ENCODE peak calls at places on chromosomes 12 and 14, in eight cellular contexts. S is lower leg skin, U is ascending aorta, B is BE2C, H is dorsolateral prefrontal cortex, I is astrocyte, X is A549, A is prostate gland. P is an unnamed sample.

GRCh38 chr12:5718073-5718472 is 227.0 kb downstream of the ANO2 start:
- DNase-seq in U (no peak), S (no peak), B (no peak), I (no peak), H (no peak), X (no peak), A (no peak), P (no peak)

GRCh38 chr12:97837401-97837800 is 374.8 kb downstream of the RMST start:
- DNase-seq in U (peak; percentile 64), H (no peak), S (no peak), B (no peak), X (no peak), A (peak; percentile 54), I (peak; percentile 56), P (no peak)

GRCh38 chr12:121575952-121576615 is 4.7 kb downstream of the KDM2B start:
- DNase-seq in I (no peak), X (no peak), S (no peak), H (no peak), A (no peak), U (no peak), B (no peak), P (no peak)

GRCh38 chr12:70165450-70165849 is 77.8 kb upstream of the CNOT2 start:
- DNase-seq in S (no peak), X (no peak), I (no peak), U (no peak), B (no peak), A (no peak), H (no peak), P (no peak)

GRCh38 chr12:69873429-69873828 is 48.4 kb downstream of the MYRFL start:
- DNase-seq in H (no peak), S (no peak), A (no peak), I (peak; percentile 30), B (no peak), U (no peak), X (no peak), P (peak; percentile 3)

GRCh38 chr14:104294983-104295680 is 156.7 kb downstream of the KIF26A start:
- DNase-seq in I (no peak), X (no peak), A (no peak), B (peak; percentile 61), S (peak; percentile 74), U (no peak), H (no peak), P (no peak)

GRCh38 chr14:33451211-33451610 is 499.7 kb downstream of the EGLN3 start:
- DNase-seq in I (no peak), S (no peak), B (no peak), A (no peak), U (no peak), X (no peak), H (no peak), P (no peak)

GRCh38 chr14:98984719-98985041 is 287.3 kb downstream of the BCL11B start:
- DNase-seq in A (no peak), S (no peak), B (no peak), X (no peak), H (no peak), U (no peak), I (no peak), P (no peak)

GRCh38 chr14:52996493-52996892 is 45.6 kb upstream of the FERMT2 start:
- DNase-seq in H (no peak), A (no peak), X (no peak), B (no peak), I (no peak), U (no peak), S (no peak), P (no peak)

GRCh38 chr14:59425322-59425945 is 39.7 kb downstream of the GPR135 start:
- DNase-seq in B (no peak), X (no peak), A (no peak), U (no peak), H (no peak), S (no peak), I (no peak), P (peak; percentile 84)

GRCh38 chr12:106974525-106974924 is 12.4 kb downstream of the MTERF2 start:
- DNase-seq in H (no peak), U (no peak), I (no peak), S (no peak), X (no peak), B (no peak), A (no peak), P (no peak)

GRCh38 chr14:85437143-85437542 is 92.8 kb upstream of the FLRT2 start:
- DNase-seq in I (peak; percentile 94), A (peak; percentile 6), H (no peak), S (no peak), U (no peak), B (no peak), X (peak; percentile 88), P (peak; percentile 61)

GRCh38 chr14:63899953-63900352 is 47.1 kb downstream of the SYNE2 start:
- DNase-seq in U (no peak), B (no peak), I (no peak), H (no peak), A (no peak), X (no peak), S (no peak), P (no peak)

GRCh38 chr14:34436118-34436905 is 25.7 kb downstream of the SPTSSA start:
- DNase-seq in X (no peak), B (no peak), U (no peak), A (no peak), H (no peak), I (peak; percentile 73), S (no peak), P (peak; percentile 67)

GRCh38 chr12:18432211-18432610 is 170.9 kb downstream of the PIK3C2G start:
- DNase-seq in S (no peak), B (no peak), X (no peak), U (no peak), H (no peak), I (no peak), A (no peak), P (no peak)

GRCh38 chr12:117228239-117228638 is 38.0 kb upstream of the FBXO21 start:
- DNase-seq in I (no peak), S (no peak), H (no peak), B (no peak), A (no peak), U (no peak), X (peak; percentile 61), P (no peak)

GRCh38 chr12:20018406-20018805 is 349.9 kb upstream of the PDE3A start:
- DNase-seq in A (no peak), H (no peak), I (no peak), S (no peak), B (no peak), U (no peak), X (no peak), P (no peak)

GRCh38 chr12:44703311-44703910 is 172.7 kb downstream of the NELL2 start:
- DNase-seq in X (no peak), U (no peak), H (no peak), A (no peak), I (no peak), S (no peak), B (no peak), P (no peak)

GRCh38 chr12:93699271-93700141 is 22.3 kb downstream of the CRADD start:
- DNase-seq in A (no peak), X (no peak), I (peak; percentile 96), H (no peak), B (no peak), U (no peak), S (no peak), P (peak; percentile 24)

GRCh38 chr14:52906141-52906601 is 44.7 kb downstream of the FERMT2 start:
- DNase-seq in X (peak; percentile 61), S (no peak), I (peak; percentile 90), H (no peak), A (no peak), B (no peak), U (no peak), P (peak; percentile 93)

GRCh38 chr14:75738192-75738591 is 77.1 kb downstream of the TTLL5 start:
- DNase-seq in U (no peak), X (no peak), S (no peak), A (no peak), B (no peak), H (no peak), I (no peak), P (peak; percentile 8)

DNA sequence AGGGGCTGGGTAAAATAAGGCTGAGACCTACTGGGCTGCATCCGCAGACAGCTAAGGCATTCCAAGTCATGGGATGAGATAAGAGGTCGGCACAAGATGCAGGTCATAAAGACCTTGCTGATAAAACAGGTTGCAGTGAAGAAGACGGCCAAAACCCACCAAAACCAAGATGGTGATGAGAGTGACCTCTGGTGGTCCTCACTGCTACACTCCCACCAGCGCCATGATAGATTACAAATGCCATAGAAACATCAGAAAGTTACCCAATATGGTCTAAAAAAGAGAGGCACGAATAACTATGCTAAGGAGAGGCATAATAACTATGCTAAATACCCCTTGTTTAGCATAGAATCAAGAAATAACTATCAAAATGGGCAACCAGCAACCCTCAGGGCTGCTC is 46.2 kb upstream of the MAP3K9 start:
- DNase-seq in I (no peak), S (no peak), H (no peak), B (no peak), X (no peak), A (no peak), U (no peak), P (no peak)
- TF ChIP-seq CTCF in I (no peak), S (no peak), H (no peak), B (peak; percentile 14), X (no peak), A (no peak), U (no peak), P (no peak)

GRCh38 chr12:718756-719138 is 33.6 kb upstream of the WNK1 start:
- DNase-seq in H (no peak), A (no peak), X (no peak), S (no peak), I (no peak), U (no peak), B (no peak), P (no peak)
- H3K4me3 ChIP-seq in H (no peak overlapping the region), A (no peak overlapping the region), X (no peak overlapping the region), S (no peak overlapping the region), I (no peak overlapping the region), U (no peak overlapping the region), B (no peak overlapping the region), P (no peak overlapping the region)

GRCh38 chr12:83784298-83784890 is 1097.7 kb downstream of the TMTC2 start:
- DNase-seq in B (no peak), U (no peak), A (no peak), X (no peak), H (no peak), I (no peak), S (no peak), P (peak; percentile 3)
- TF ChIP-seq CTCF in B (no peak), U (no peak), A (no peak), X (no peak), H (no peak), I (no peak), S (no peak), P (no peak)

GRCh38 chr14:60981626-60982455 is 796 bp downstream of the SLC38A6 start:
- DNase-seq in B (peak; percentile 14), X (peak; percentile 62), I (peak; percentile 89), H (no peak), U (no peak), S (no peak), A (no peak), P (peak; percentile 89)
- H3K4me3 ChIP-seq in B (peak overlapping the region; percentile 96), X (peak overlapping the region; percentile 70), I (peak overlapping the region; percentile 92), H (peak overlapping the region; percentile 70), U (peak overlapping the region; percentile 67), S (peak overlapping the region; percentile 87), A (peak overlapping the region; percentile 86), P (peak overlapping the region; percentile 80)

GRCh38 chr14:61326847-61327246 is 5.5 kb downstream of the PRKCH start:
- DNase-seq in S (peak; percentile 94), B (no peak), X (no peak), H (no peak), A (peak; percentile 34), I (no peak), U (no peak), P (no peak)
- TF ChIP-seq CTCF in S (no peak), B (no peak), X (no peak), H (no peak), A (no peak), I (no peak), U (no peak), P (no peak)